ENCODE peak calls at places on chromosomes 7 and 10, in seven cellular contexts. One of them, this sample, is unnamed.

GRCh38 chr7:150784954-150785353 is 15.2 kb downstream of the TMEM176B start:
- DNase-seq in K562: no peak
- DNase-seq in HCT116: no peak
- DNase-seq in SK-N-SH: no peak
- DNase-seq in H1: no peak
- DNase-seq in GM12878: no peak
- DNase-seq in HepG2: no peak
- DNase-seq in this sample: no peak

GRCh38 chr7:43791-44540 is 148.4 kb upstream of the FAM20C start:
- DNase-seq in K562: no peak
- DNase-seq in HCT116: no peak
- DNase-seq in SK-N-SH: no peak
- DNase-seq in H1: no peak
- DNase-seq in GM12878: no peak
- DNase-seq in HepG2: no peak
- DNase-seq in this sample: no peak

GRCh38 chr7:127907638-127908040 is 123.6 kb downstream of the LRRC4 start:
- DNase-seq in K562: peak
- DNase-seq in HCT116: no peak
- DNase-seq in SK-N-SH: no peak
- DNase-seq in H1: no peak
- DNase-seq in GM12878: no peak
- DNase-seq in HepG2: peak
- DNase-seq in this sample: no peak

GRCh38 chr7:42914009-42914725 is 2.3 kb upstream of the C7orf25 start:
- DNase-seq in K562: no peak
- DNase-seq in HCT116: no peak
- DNase-seq in SK-N-SH: no peak
- DNase-seq in H1: no peak
- DNase-seq in GM12878: no peak
- DNase-seq in HepG2: no peak
- DNase-seq in this sample: no peak

GRCh38 chr10:114687459-114687858 is 29.4 kb upstream of the ABLIM1 start:
- DNase-seq in K562: no peak
- DNase-seq in HCT116: no peak
- DNase-seq in SK-N-SH: peak
- DNase-seq in H1: no peak
- DNase-seq in GM12878: no peak
- DNase-seq in HepG2: no peak
- DNase-seq in this sample: no peak

GRCh38 chr10:9342865-9343450 is 1288.5 kb downstream of the GATA3 start:
- DNase-seq in K562: peak
- DNase-seq in HCT116: no peak
- DNase-seq in SK-N-SH: peak
- DNase-seq in H1: no peak
- DNase-seq in GM12878: no peak
- DNase-seq in HepG2: peak
- DNase-seq in this sample: peak

GRCh38 chr10:100731603-100732596 is 13.5 kb upstream of the PAX2 start:
- DNase-seq in K562: no peak
- DNase-seq in HCT116: no peak
- DNase-seq in SK-N-SH: peak
- DNase-seq in H1: no peak
- DNase-seq in GM12878: no peak
- DNase-seq in HepG2: no peak
- DNase-seq in this sample: no peak

GRCh38 chr10:61753453-61753852 is 90.7 kb downstream of the CABCOCO1 start:
- DNase-seq in K562: no peak
- DNase-seq in HCT116: no peak
- DNase-seq in SK-N-SH: no peak
- DNase-seq in H1: no peak
- DNase-seq in GM12878: no peak
- DNase-seq in HepG2: no peak
- DNase-seq in this sample: no peak

GRCh38 chr7:42914726-42915045 is 2.8 kb upstream of the C7orf25 start:
- DNase-seq in K562: no peak
- DNase-seq in HCT116: no peak
- DNase-seq in SK-N-SH: no peak
- DNase-seq in H1: no peak
- DNase-seq in GM12878: no peak
- DNase-seq in HepG2: no peak
- DNase-seq in this sample: no peak

GRCh38 chr7:64880322-64881297 is 22.5 kb upstream of the ZNF273 start:
- DNase-seq in K562: no peak
- DNase-seq in HCT116: no peak
- DNase-seq in SK-N-SH: peak
- DNase-seq in H1: no peak
- DNase-seq in GM12878: no peak
- DNase-seq in HepG2: no peak
- DNase-seq in this sample: no peak

GRCh38 chr7:158366346-158366745 is 221.3 kb downstream of the PTPRN2 start:
- DNase-seq in K562: no peak
- DNase-seq in HCT116: no peak
- DNase-seq in SK-N-SH: peak
- DNase-seq in H1: no peak
- DNase-seq in GM12878: no peak
- DNase-seq in HepG2: no peak
- DNase-seq in this sample: no peak

GRCh38 chr10:112304460-112304859 is 21.3 kb downstream of the TECTB start:
- DNase-seq in K562: no peak
- DNase-seq in HCT116: no peak
- DNase-seq in SK-N-SH: no peak
- DNase-seq in H1: no peak
- DNase-seq in GM12878: no peak
- DNase-seq in HepG2: peak
- DNase-seq in this sample: no peak

GRCh38 chr7:127550247-127550646 is 35.1 kb downstream of the GCC1 start:
- DNase-seq in K562: no peak
- DNase-seq in HCT116: no peak
- DNase-seq in SK-N-SH: no peak
- DNase-seq in H1: no peak
- DNase-seq in GM12878: no peak
- DNase-seq in HepG2: no peak
- DNase-seq in this sample: no peak

GRCh38 chr7:76233538-76234281 is 32.0 kb downstream of the SRRM3 start:
- DNase-seq in K562: no peak
- DNase-seq in HCT116: no peak
- DNase-seq in SK-N-SH: no peak
- DNase-seq in H1: no peak
- DNase-seq in GM12878: no peak
- DNase-seq in HepG2: no peak
- DNase-seq in this sample: no peak

GRCh38 chr7:85628187-85628586 is 441.3 kb upstream of the SEMA3D start:
- DNase-seq in K562: no peak
- DNase-seq in HCT116: no peak
- DNase-seq in SK-N-SH: peak
- DNase-seq in H1: no peak
- DNase-seq in GM12878: no peak
- DNase-seq in HepG2: no peak
- DNase-seq in this sample: no peak

DNA sequence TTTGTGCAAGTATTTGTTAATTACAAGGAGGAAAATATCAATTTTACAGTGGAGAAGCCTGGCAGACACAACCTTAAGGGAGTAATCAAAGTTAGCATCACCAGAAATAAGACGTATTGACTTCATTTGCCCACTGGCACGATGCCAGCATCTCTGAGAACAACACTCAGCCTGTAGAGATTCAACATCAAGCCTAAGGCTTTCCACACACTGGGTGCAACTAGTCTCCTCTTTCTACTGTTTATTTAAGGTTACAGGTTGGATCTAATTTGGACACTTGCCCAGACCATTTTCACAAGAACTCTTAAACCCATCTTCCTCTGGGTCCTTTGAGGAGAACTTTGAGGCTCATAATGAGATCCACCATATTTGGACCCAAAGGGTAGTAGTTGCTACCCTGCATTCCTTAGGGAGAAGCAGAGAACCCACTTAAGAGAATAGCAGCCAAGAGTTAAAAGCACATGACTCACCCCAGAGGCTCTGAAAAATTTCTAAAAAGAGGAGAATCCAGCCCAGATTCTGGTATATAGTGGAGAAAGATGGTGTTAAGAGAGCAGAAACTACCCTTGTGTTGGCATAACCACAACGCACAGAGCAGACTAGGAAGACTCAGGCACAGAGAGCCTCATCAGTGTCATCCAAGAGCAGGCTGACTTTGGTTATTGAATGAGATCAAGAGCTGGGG is 97.3 kb downstream of the CCDC71L start:
- DNase-seq in K562: peak
- DNase-seq in HCT116: no peak
- DNase-seq in SK-N-SH: no peak
- DNase-seq in H1: no peak
- DNase-seq in GM12878: no peak
- DNase-seq in HepG2: no peak
- DNase-seq in this sample: no peak
- TF ChIP-seq SIN3A in K562: no peak
- TF ChIP-seq SIN3A in HCT116: no peak
- TF ChIP-seq SIN3A in SK-N-SH: no peak
- TF ChIP-seq SIN3A in H1: no peak
- TF ChIP-seq SIN3A in GM12878: no peak
- TF ChIP-seq SIN3A in HepG2: no peak
- TF ChIP-seq SIN3A in this sample: no peak

GRCh38 chr7:144379791-144380384 is 23.6 kb downstream of the NOBOX start:
- DNase-seq in K562: no peak
- DNase-seq in HCT116: no peak
- DNase-seq in SK-N-SH: no peak
- DNase-seq in H1: no peak
- DNase-seq in GM12878: no peak
- DNase-seq in HepG2: no peak
- DNase-seq in this sample: no peak

GRCh38 chr7:144384555-144385245 is 18.8 kb downstream of the NOBOX start:
- DNase-seq in K562: no peak
- DNase-seq in HCT116: peak
- DNase-seq in SK-N-SH: no peak
- DNase-seq in H1: peak
- DNase-seq in GM12878: no peak
- DNase-seq in HepG2: no peak
- DNase-seq in this sample: no peak

GRCh38 chr7:144386741-144387140 is 16.8 kb downstream of the NOBOX start:
- DNase-seq in K562: no peak
- DNase-seq in HCT116: no peak
- DNase-seq in SK-N-SH: no peak
- DNase-seq in H1: no peak
- DNase-seq in GM12878: no peak
- DNase-seq in HepG2: no peak
- DNase-seq in this sample: no peak

GRCh38 chr7:144388950-144389349 is 14.5 kb downstream of the NOBOX start:
- DNase-seq in K562: no peak
- DNase-seq in HCT116: no peak
- DNase-seq in SK-N-SH: no peak
- DNase-seq in H1: peak
- DNase-seq in GM12878: no peak
- DNase-seq in HepG2: no peak
- DNase-seq in this sample: no peak

DNA sequence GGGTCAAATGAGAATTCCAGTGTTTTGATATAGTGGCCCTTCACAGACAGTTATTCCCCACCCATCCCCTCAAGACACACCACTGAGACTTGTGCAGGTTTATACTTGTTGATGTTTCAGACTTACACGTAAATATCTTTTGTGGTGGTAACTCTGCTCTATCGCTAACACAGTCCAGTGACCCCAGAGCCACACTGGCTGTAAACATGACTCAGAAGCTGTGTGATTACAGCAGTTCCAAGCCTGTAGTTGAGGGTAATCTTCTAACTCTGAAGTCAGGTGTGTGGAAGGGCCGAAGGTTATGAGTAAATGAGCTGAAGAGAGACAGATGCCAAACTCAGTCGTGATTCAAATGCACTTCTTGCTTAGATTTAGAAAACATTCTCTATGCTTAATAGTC is 19.4 kb downstream of the NOBOX start:
- DNase-seq in K562: no peak
- DNase-seq in HCT116: peak
- DNase-seq in SK-N-SH: no peak
- DNase-seq in H1: no peak
- DNase-seq in GM12878: peak
- DNase-seq in HepG2: peak
- DNase-seq in this sample: no peak
- H3K27ac ChIP-seq in K562: no peak
- H3K27ac ChIP-seq in HCT116: peak
- H3K27ac ChIP-seq in SK-N-SH: no peak
- H3K27ac ChIP-seq in H1: no peak
- H3K27ac ChIP-seq in GM12878: peak
- H3K27ac ChIP-seq in HepG2: no peak
- H3K27ac ChIP-seq in this sample: peak

GRCh38 chr7:18497082-18497481 is 1.5 kb downstream of the HDAC9 start:
- DNase-seq in K562: no peak
- DNase-seq in HCT116: no peak
- DNase-seq in SK-N-SH: no peak
- DNase-seq in H1: no peak
- DNase-seq in GM12878: no peak
- DNase-seq in HepG2: no peak
- DNase-seq in this sample: no peak
- H3K4me3 ChIP-seq in K562: no peak
- H3K4me3 ChIP-seq in HCT116: no peak
- H3K4me3 ChIP-seq in SK-N-SH: peak
- H3K4me3 ChIP-seq in H1: peak
- H3K4me3 ChIP-seq in GM12878: peak
- H3K4me3 ChIP-seq in HepG2: no peak
- H3K4me3 ChIP-seq in this sample: peak

GRCh38 chr7:104982773-104983619 is 31.0 kb upstream of the KMT2E start:
- DNase-seq in K562: no peak
- DNase-seq in HCT116: no peak
- DNase-seq in SK-N-SH: no peak
- DNase-seq in H1: no peak
- DNase-seq in GM12878: no peak
- DNase-seq in HepG2: no peak
- DNase-seq in this sample: no peak
- TF ChIP-seq SIN3A in K562: no peak
- TF ChIP-seq SIN3A in HCT116: no peak
- TF ChIP-seq SIN3A in SK-N-SH: no peak
- TF ChIP-seq SIN3A in H1: no peak
- TF ChIP-seq SIN3A in GM12878: no peak
- TF ChIP-seq SIN3A in HepG2: no peak
- TF ChIP-seq SIN3A in this sample: no peak

DNA sequence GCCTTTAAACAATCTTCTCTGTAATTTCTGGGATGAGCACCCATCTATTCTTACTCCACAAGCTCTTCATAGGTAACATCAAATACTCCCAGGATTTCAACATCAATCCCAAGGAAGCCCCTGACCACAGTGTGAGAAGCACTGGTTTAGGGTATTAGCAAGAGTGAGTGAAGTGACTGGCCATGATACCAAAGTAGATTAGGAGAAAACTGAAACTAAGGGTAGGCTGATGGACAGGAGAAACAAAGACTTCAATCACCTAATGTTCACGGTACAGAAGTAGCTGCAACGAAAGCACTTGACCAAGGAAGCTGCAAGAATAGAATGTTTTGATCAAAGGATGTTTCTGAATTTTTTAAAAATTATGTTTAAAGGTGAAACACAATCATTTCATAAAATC is 49.8 kb downstream of the LMBR1 start:
- DNase-seq in K562: no peak
- DNase-seq in HCT116: no peak
- DNase-seq in SK-N-SH: no peak
- DNase-seq in H1: no peak
- DNase-seq in GM12878: no peak
- DNase-seq in HepG2: no peak
- DNase-seq in this sample: no peak
- H3K27ac ChIP-seq in K562: peak
- H3K27ac ChIP-seq in HCT116: no peak
- H3K27ac ChIP-seq in SK-N-SH: no peak
- H3K27ac ChIP-seq in H1: no peak
- H3K27ac ChIP-seq in GM12878: no peak
- H3K27ac ChIP-seq in HepG2: no peak
- H3K27ac ChIP-seq in this sample: no peak

GRCh38 chr10:13706175-13706574 is 119.4 kb downstream of the PRPF18 start:
- DNase-seq in K562: no peak
- DNase-seq in HCT116: no peak
- DNase-seq in SK-N-SH: no peak
- DNase-seq in H1: no peak
- DNase-seq in GM12878: no peak
- DNase-seq in HepG2: no peak
- DNase-seq in this sample: no peak
- H3K4me3 ChIP-seq in K562: peak
- H3K4me3 ChIP-seq in HCT116: no peak
- H3K4me3 ChIP-seq in SK-N-SH: no peak
- H3K4me3 ChIP-seq in H1: peak
- H3K4me3 ChIP-seq in GM12878: peak
- H3K4me3 ChIP-seq in HepG2: no peak
- H3K4me3 ChIP-seq in this sample: peak

This sample was measured in Panc1.